ENCODE peak calls at places on chromosomes 6 and 20, in seven cellular contexts. K is fibroblast of pulmonary artery, X is tibial nerve, J is colonic mucosa, M is AG10803, E is heart left ventricle, P is GM23338. N is an unnamed sample.

GRCh38 chr20:38855356-38855755 is 49.9 kb downstream of the PPP1R16B start:
- DNase-seq in K (peak), X (no peak), J (no peak), M (peak), E (no peak), P (no peak), N (no peak)

GRCh38 chr20:57381596-57382503 is 9.3 kb upstream of the RBM38 start:
- DNase-seq in K (peak), X (peak), J (peak), M (peak), E (peak), P (peak), N (no peak)

GRCh38 chr6:87908978-87909802 is 138.5 kb upstream of the SPACA1 start:
- DNase-seq in K (no peak), X (no peak), J (no peak), M (no peak), E (no peak), P (no peak), N (no peak)

GRCh38 chr20:25148982-25149846 is 46.3 kb upstream of the ENTPD6 start:
- DNase-seq in K (no peak), X (no peak), J (no peak), M (peak), E (no peak), P (no peak), N (no peak)

GRCh38 chr6:53239526-53239925 is 90.9 kb upstream of the GCM1 start:
- DNase-seq in K (no peak), X (no peak), J (no peak), M (no peak), E (no peak), P (no peak), N (no peak)

GRCh38 chr20:20076297-20077065 is 24.1 kb downstream of the CFAP61 start:
- DNase-seq in K (peak), X (no peak), J (no peak), M (peak), E (no peak), P (no peak), N (no peak)

GRCh38 chr20:1802385-1803215 is 92.6 kb upstream of the SIRPA start:
- DNase-seq in K (peak), X (no peak), J (peak), M (peak), E (peak), P (peak), N (peak)

GRCh38 chr6:20686142-20686541 is 151.9 kb downstream of the CDKAL1 start:
- DNase-seq in K (no peak), X (no peak), J (no peak), M (no peak), E (no peak), P (peak), N (no peak)

GRCh38 chr6:111805511-111806181 is 67.6 kb downstream of the FYN start:
- DNase-seq in K (no peak), X (no peak), J (no peak), M (peak), E (no peak), P (no peak), N (no peak)

GRCh38 chr6:42402184-42402583 is 49.5 kb downstream of the TRERF1 start:
- DNase-seq in K (peak), X (no peak), J (no peak), M (peak), E (no peak), P (no peak), N (no peak)

GRCh38 chr6:96521267-96521624 is 360 bp upstream of the UFL1 start:
- DNase-seq in K (no peak), X (no peak), J (no peak), M (no peak), E (no peak), P (no peak), N (no peak)

DNA sequence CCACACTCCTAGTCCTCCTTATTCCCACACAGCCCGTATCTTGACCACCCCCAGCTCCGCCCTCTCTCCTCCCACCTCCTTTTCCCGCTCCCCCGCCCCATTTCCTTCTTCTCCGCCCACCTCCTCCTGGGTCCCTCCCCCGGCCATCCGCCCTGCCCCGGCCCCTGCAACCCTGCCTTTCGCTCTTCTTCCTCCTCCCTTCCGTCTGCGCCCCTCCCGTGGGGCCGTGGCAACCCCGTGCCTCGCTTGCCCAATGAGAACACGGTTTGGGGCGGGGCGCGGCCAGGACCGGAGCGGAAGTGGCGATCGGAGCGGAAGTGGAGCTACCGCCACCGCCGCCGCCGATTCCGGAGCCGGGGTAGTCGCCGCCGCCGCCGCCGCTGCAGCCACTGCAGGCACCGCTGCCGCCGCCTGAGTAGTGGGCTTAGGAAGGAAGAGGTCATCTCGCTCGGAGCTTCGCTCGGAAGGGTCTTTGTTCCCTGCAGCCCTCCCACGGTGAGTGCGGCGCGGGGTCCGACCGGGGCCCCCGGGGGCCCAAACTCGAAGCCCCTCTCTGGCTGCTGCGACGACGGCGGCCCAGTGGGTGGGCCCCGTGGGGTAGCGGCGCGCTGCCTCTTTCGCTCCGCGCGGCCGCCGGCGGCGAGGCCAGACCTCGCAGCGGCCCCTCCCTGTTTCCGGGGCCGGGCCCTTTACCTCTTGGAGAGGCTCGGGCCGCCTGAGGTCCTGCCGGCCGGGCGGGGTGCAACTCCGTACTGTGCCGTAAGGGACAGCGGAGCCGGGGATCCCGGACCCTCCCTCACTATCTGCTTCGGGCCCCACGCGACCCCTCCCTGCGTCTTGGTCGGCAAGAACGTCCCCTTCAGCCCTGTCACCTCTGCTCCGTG is at the start of gene YWHAB:
- DNase-seq in K (peak), X (peak), J (peak), M (peak), E (peak), P (peak), N (peak)
- TF ChIP-seq CTCF in K (no peak), X (peak), J (no peak), M (no peak), E (no peak), P (no peak), N (no peak)

GRCh38 chr6:84052204-84052882 is 18.8 kb downstream of the MRAP2 start:
- DNase-seq in K (peak), X (peak), J (no peak), M (peak), E (peak), P (peak), N (peak)
- TF ChIP-seq CTCF in K (no peak), X (no peak), J (no peak), M (peak), E (no peak), P (no peak), N (no peak)

GRCh38 chr6:5998741-5999687 is 7.7 kb downstream of the NRN1 start:
- DNase-seq in K (no peak), X (no peak), J (peak), M (peak), E (peak), P (peak), N (no peak)
- TF ChIP-seq CTCF in K (no peak), X (no peak), J (no peak), M (no peak), E (peak), P (no peak), N (peak)

DNA sequence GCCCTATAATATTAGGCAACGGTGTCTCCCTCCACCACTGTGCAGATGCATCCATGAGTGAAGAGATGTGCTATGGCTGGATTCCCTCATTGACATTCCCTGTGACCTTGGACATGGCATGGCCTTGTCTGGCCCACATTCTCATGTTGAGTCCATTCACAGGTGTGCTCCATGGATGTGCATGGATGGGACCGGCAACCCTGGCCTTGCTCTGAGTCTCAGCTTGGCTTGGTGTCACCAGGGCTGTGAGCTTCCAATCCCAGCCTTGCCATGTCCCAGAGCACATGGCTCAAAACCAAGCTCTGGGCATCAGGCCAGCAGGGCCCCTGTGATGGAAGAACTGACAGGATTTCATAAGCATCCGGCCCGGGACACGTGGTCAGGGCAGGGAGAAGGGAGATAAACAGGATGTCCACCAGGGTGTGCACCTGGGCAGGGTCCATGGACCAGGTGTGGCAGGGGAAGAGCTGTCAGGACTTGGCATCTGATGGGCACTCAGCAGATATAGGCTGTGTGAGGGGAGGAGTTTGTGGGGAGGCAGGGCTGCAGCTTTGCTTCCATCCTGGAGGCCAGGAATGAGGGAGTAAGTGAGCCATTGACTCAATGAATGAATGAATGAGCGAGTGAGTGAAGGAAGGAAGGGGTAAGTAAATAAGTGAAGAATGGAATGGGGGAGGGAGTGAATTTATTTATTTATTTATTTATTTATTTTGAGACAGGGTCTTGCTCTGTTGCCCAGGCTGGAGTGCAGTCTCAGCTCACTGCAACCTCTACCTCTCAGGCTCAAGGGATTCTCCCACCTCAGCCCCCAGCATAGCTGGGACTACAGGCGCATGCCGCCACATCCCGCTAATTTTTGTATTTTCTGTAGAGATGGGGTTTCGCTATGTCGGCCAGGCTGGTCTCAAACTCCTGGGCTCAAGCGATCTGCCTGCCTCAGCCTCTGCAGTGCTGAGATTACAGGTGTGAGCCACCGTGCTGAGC is 15.7 kb downstream of the NRSN2 start:
- DNase-seq in K (peak), X (peak), J (peak), M (peak), E (peak), P (peak), N (peak)
- TF ChIP-seq CTCF in K (peak), X (no peak), J (peak), M (peak), E (peak), P (peak), N (peak)

GRCh38 chr6:154535146-154535545 is 24.7 kb upstream of the CNKSR3 start:
- DNase-seq in K (peak), X (no peak), J (no peak), M (no peak), E (no peak), P (no peak), N (no peak)

GRCh38 chr6:154536922-154537449 is 26.5 kb upstream of the CNKSR3 start:
- DNase-seq in K (no peak), X (no peak), J (no peak), M (no peak), E (no peak), P (no peak), N (no peak)

GRCh38 chr6:154537942-154538341 is 27.5 kb upstream of the CNKSR3 start:
- DNase-seq in K (no peak), X (no peak), J (peak), M (no peak), E (no peak), P (no peak), N (no peak)

GRCh38 chr6:154537486-154537885 is 27.0 kb upstream of the CNKSR3 start:
- DNase-seq in K (no peak), X (no peak), J (peak), M (no peak), E (no peak), P (peak), N (no peak)

DNA sequence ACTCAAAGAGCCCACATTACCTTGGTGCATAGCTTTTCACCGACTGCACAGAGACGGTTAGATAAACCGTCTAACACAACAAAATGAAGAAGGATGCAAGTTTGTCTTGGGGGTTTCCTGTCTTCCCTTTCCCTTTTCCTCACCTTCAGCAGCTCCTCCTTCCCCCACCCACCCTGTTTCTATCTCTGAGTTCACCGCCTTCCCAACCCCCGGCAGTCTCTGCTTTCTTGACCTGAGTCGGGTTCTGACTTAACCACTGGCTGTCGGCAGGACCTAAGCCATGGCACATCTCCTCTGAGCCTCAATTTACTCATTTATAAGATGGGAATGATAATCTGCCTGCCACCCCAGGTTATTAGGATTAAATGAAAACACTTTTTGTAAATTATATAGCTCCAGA is 25.8 kb upstream of the CNKSR3 start:
- DNase-seq in K (no peak), X (no peak), J (no peak), M (no peak), E (no peak), P (no peak), N (no peak)
- TF ChIP-seq CTCF in K (no peak), X (no peak), J (no peak), M (no peak), E (no peak), P (no peak), N (no peak)

GRCh38 chr20:51381557-51381956 is 161.0 kb downstream of the NFATC2 start:
- DNase-seq in K (no peak), X (no peak), J (no peak), M (no peak), E (no peak), P (peak), N (no peak)
- TF ChIP-seq CTCF in K (no peak), X (no peak), J (no peak), M (no peak), E (no peak), P (peak), N (no peak)